ENCODE peak calls at places on chromosomes 16 and 17, in five cellular contexts. U is GM12878, X is sigmoid colon, V is heart left ventricle, Z is tibial nerve. C is an unnamed sample.

GRCh38 chr17:45264430-45264829 is 2.5 kb upstream of the SPATA32 start:
- DNase-seq in U (no peak), X (no peak), V (no peak), Z (no peak), C (no peak)

GRCh38 chr17:39139137-39139516 is 12.3 kb downstream of the PLXDC1 start:
- DNase-seq in Z (no peak), U (no peak), V (no peak), X (no peak), C (no peak)

GRCh38 chr17:21300601-21301571 is 16.4 kb downstream of the MAP2K3 start:
- DNase-seq in X (peak; percentile 63), V (no peak), U (no peak), Z (no peak), C (no peak)

GRCh38 chr16:24537474-24538337 is 1.7 kb upstream of the RBBP6 start:
- DNase-seq in Z (no peak), X (no peak), U (no peak), V (no peak), C (no peak)

GRCh38 chr17:75639771-75640555 is 6.7 kb downstream of the SMIM5 start:
- DNase-seq in V (peak; percentile 7), X (no peak), Z (no peak), U (no peak), C (no peak)

GRCh38 chr16:67966549-67967182 is 1.8 kb downstream of the SLC12A4 start:
- DNase-seq in V (no peak), U (no peak), Z (no peak), X (no peak), C (no peak)

GRCh38 chr17:21085707-21086106 is 41.1 kb upstream of the DHRS7B start:
- DNase-seq in X (no peak), Z (no peak), V (no peak), U (no peak), C (no peak)

GRCh38 chr17:1867307-1867706 is 37.5 kb downstream of the RPA1 start:
- DNase-seq in V (no peak), U (no peak), Z (no peak), X (no peak), C (no peak)

GRCh38 chr16:14600164-14600563 is 29.9 kb downstream of the PARN start:
- DNase-seq in V (no peak), Z (peak; percentile 34), X (no peak), U (no peak), C (no peak)

GRCh38 chr17:28160610-28161009 is 118.1 kb downstream of the NLK start:
- DNase-seq in V (no peak), X (no peak), Z (no peak), U (no peak), C (no peak)

GRCh38 chr16:57578521-57579360 is 36.3 kb downstream of the ADGRG5 start:
- DNase-seq in X (no peak), V (no peak), U (no peak), Z (no peak), C (no peak)

GRCh38 chr17:80668375-80669149 is 123.9 kb downstream of the RPTOR start:
- DNase-seq in U (no peak), V (no peak), X (no peak), Z (no peak), C (no peak)

GRCh38 chr17:66403846-66404597 is 101.6 kb downstream of the PRKCA start:
- DNase-seq in U (no peak), Z (no peak), X (no peak), V (no peak), C (no peak)

GRCh38 chr16:19136549-19137196 is 22.9 kb downstream of the ITPRIPL2 start:
- DNase-seq in Z (peak; percentile 50), X (peak; percentile 78), U (no peak), V (no peak), C (no peak)

GRCh38 chr16:29844575-29845331 is 18.3 kb downstream of the CDIPT start:
- DNase-seq in X (peak; percentile 85), U (no peak), Z (no peak), V (no peak), C (no peak)

GRCh38 chr16:89407925-89408300 is 82.4 kb downstream of the ANKRD11 start:
- DNase-seq in V (no peak), U (no peak), Z (no peak), X (no peak), C (no peak)
- H3K4me3 ChIP-seq in V (no peak overlapping the region), U (no peak overlapping the region), Z (no peak overlapping the region), X (no peak overlapping the region), C (no peak overlapping the region)

GRCh38 chr17:2980904-2981246 is 82.5 kb downstream of the OR1D5 start:
- DNase-seq in X (peak; percentile 20), U (no peak), Z (no peak), V (no peak), C (no peak)

GRCh38 chr17:2980211-2980903 is 83.0 kb downstream of the OR1D5 start:
- DNase-seq in Z (no peak), U (no peak), X (no peak), V (no peak), C (no peak)

GRCh38 chr17:2982854-2983636 is 80.4 kb downstream of the OR1D5 start:
- DNase-seq in X (peak; percentile 95), Z (no peak), U (no peak), V (peak; percentile 74), C (no peak)

GRCh38 chr17:2977157-2977556 is 86.2 kb downstream of the OR1D5 start:
- DNase-seq in X (no peak), V (no peak), Z (no peak), U (no peak), C (no peak)

GRCh38 chr17:2981325-2981724 is 82.1 kb downstream of the OR1D5 start:
- DNase-seq in X (peak; percentile 42), U (no peak), V (no peak), Z (no peak), C (no peak)
- TF ChIP-seq POLR2A in X (no peak), U (no peak), V (no peak), Z (no peak), C (no peak)

GRCh38 chr16:71626858-71627213 is 852 bp downstream of the MARVELD3 start:
- DNase-seq in U (no peak), Z (no peak), X (no peak), V (no peak), C (no peak)

GRCh38 chr16:71623597-71623996 is 2.4 kb upstream of the MARVELD3 start:
- DNase-seq in V (no peak), Z (no peak), U (no peak), X (no peak), C (no peak)

GRCh38 chr16:71626018-71626857 is at the start of gene MARVELD3:
- DNase-seq in V (no peak), Z (no peak), X (no peak), U (no peak), C (no peak)

GRCh38 chr16:71627631-71628236 is 1.8 kb downstream of the MARVELD3 start:
- DNase-seq in V (no peak), X (no peak), Z (no peak), U (no peak), C (no peak)

DNA sequence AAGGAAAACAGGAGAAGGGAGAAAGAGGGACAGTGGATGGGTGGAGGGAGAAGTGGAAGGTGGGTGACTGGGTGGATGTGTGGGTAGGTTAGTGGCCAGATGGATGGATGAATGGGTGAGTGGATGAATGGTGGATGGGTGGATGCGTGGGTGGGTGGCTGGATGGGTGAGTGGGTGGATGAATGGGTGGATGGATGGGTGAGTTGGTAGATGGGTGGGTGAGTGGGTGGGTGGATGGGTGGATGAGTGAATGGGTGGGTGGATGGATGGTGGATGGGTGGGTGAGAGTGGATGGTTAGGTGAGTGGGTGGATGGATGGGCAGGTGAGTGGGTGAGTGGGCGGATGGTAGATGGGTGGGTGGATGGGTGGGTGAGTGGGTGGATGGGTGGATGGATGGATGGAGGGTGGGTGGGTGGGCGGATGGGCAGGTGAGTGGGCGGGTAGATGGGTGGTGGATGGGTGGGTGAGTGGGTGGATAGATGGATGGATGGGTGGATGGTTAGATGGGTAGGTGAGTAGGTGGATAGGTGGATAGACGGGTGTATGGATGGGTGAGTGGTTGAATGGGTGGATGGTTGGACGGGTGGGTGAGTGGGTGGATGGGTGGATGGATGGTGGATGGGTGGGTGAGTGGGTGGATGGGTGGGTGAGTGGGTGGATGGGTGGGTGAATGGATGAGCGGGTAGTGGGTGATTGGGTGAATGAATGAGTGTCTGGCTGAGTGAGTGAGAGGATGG is 702 bp upstream of the MARVELD3 start:
- DNase-seq in U (no peak), X (no peak), Z (no peak), V (no peak), C (no peak)
- H3K27ac ChIP-seq in U (no peak overlapping the region), X (no peak overlapping the region), Z (no peak overlapping the region), V (no peak overlapping the region), C (no peak overlapping the region)

DNA sequence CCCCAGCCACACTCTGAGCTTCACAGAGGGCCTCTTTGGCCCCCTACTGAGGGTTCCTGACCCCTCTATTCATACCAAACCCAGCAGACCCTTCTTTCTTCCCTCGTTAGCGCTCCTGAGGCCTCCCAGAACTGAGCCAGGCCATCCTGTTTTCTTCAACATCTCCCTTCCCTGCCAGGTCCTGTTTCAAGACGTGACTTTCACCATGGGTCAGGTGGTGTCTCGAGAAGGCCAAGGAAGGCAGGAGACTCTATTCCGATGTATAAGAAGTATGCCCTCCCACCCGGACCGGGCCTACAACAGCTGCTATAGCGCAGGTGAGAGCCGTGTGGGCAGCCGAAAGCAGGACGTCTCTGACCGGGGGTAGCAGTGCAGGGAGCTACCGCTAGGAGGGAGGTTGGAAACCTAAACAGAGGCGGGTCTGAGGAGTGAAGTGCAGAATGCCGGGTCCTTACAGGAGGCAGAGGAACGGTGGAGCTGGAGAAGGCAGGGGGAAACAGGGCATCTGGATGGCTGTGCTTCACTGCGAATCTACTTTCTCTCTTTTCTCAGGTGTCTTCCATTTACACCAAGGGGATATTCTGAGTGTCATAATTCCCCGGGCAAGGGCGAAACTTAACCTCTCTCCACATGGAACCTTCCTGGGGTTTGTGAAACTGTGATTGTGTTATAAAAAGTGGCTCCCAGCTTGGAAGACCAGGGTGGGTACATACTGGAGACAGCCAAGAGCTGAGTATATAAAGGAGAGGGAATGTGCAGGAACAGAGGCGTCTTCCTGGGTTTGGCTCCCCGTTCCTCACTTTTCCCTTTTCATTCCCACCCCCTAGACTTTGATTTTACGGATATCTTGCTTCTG is 1.3 kb upstream of the SENP3 start:
- DNase-seq in U (no peak), X (peak; percentile 86), V (peak; percentile 59), Z (peak; percentile 46), C (no peak)
- H3K4me3 ChIP-seq in U (peak overlapping the region; percentile 92), X (peak overlapping the region; percentile 97), V (peak overlapping the region; percentile 79), Z (peak overlapping the region; percentile 79), C (no peak overlapping the region)

DNA sequence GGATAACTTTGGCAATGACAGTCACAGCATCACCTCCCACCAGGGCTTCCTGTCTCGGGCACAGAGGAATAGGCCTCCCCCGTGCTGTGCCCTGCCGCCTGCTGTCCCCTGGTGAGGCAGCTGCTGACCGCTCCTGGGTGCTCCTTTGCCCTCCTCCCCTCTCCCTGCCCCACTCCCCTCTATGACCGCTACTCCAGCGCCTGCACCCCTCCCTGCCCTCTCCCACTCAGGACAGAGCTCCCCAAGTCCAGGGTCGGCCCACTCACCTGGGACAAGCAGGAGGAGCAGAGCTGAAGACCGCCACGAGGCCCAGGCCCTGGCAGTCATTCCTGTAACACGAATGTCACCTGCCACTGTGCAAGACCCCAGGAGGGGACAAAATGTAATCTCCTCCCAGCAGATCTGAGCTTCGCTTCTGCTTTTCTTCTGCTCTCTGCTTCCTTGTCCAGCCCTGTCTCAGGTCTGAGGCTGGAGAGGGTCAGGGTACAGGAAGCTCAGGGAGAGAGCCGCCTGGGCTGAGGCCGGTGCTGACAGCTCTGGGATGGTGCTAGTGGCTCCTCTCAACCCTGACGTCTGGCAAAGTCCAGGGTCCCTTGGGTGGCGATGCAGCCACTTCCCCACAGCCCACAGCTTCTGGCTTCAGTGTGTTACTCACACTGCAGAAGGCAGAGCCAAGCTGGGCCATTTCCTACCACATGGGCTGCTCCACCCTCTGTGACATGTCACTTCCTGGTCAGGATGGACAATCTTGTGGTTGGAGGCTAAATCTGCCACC is at the start of gene CD300C:
- DNase-seq in X (no peak), U (no peak), Z (no peak), V (no peak), C (no peak)
- TF ChIP-seq POLR2A in X (no peak), U (no peak), Z (no peak), V (no peak), C (no peak)

GRCh38 chr16:12119562-12119961 is 143.0 kb downstream of the SNX29 start:
- DNase-seq in X (no peak), Z (peak; percentile 43), U (no peak), V (peak; percentile 35), C (no peak)
- H3K27ac ChIP-seq in X (no peak overlapping the region), Z (no peak overlapping the region), U (no peak overlapping the region), V (no peak overlapping the region), C (peak overlapping the region; percentile 76)